ENCODE peak calls at places on chromosome 6, in nine cellular contexts. One of them, this sample, is unnamed.

GRCh38 chr6:170152989-170153388 is 137.9 kb downstream of the DLL1 start:
- DNase-seq in sigmoid colon: no peak
- DNase-seq in body of pancreas: peak; percentile 81
- DNase-seq in A549: no peak
- DNase-seq in ovary: no peak
- DNase-seq in PC-3: peak; percentile 70
- DNase-seq in CD8-positive, alpha-beta T cell: no peak
- DNase-seq in hepatocyte: peak; percentile 68
- DNase-seq in psoas muscle: peak; percentile 77
- DNase-seq in this sample: peak; percentile 62

GRCh38 chr6:43992126-43992663 is 135.1 kb downstream of the MRPL14 start:
- DNase-seq in hepatocyte: no peak
- DNase-seq in ovary: no peak
- DNase-seq in sigmoid colon: peak; percentile 15
- DNase-seq in CD8-positive, alpha-beta T cell: no peak
- DNase-seq in body of pancreas: no peak
- DNase-seq in PC-3: no peak
- DNase-seq in psoas muscle: no peak
- DNase-seq in A549: no peak
- DNase-seq in this sample: no peak

GRCh38 chr6:154441995-154442310 is 68.5 kb downstream of the CNKSR3 start:
- DNase-seq in body of pancreas: no peak
- DNase-seq in sigmoid colon: no peak
- DNase-seq in A549: no peak
- DNase-seq in psoas muscle: no peak
- DNase-seq in CD8-positive, alpha-beta T cell: no peak
- DNase-seq in PC-3: no peak
- DNase-seq in hepatocyte: no peak
- DNase-seq in ovary: no peak
- DNase-seq in this sample: no peak

GRCh38 chr6:168851460-168852103 is 402.1 kb downstream of the THBS2 start:
- DNase-seq in A549: no peak
- DNase-seq in ovary: no peak
- DNase-seq in CD8-positive, alpha-beta T cell: no peak
- DNase-seq in hepatocyte: no peak
- DNase-seq in sigmoid colon: no peak
- DNase-seq in psoas muscle: no peak
- DNase-seq in body of pancreas: no peak
- DNase-seq in PC-3: peak; percentile 2
- DNase-seq in this sample: no peak

GRCh38 chr6:25315194-25315593 is 36.0 kb downstream of the CARMIL1 start:
- DNase-seq in body of pancreas: no peak
- DNase-seq in psoas muscle: no peak
- DNase-seq in ovary: no peak
- DNase-seq in sigmoid colon: no peak
- DNase-seq in PC-3: no peak
- DNase-seq in hepatocyte: no peak
- DNase-seq in A549: no peak
- DNase-seq in CD8-positive, alpha-beta T cell: no peak
- DNase-seq in this sample: no peak

GRCh38 chr6:138300469-138300868 is 77.2 kb upstream of the SMIM28 start:
- DNase-seq in PC-3: no peak
- DNase-seq in hepatocyte: no peak
- DNase-seq in psoas muscle: no peak
- DNase-seq in CD8-positive, alpha-beta T cell: no peak
- DNase-seq in sigmoid colon: no peak
- DNase-seq in ovary: no peak
- DNase-seq in A549: no peak
- DNase-seq in body of pancreas: no peak
- DNase-seq in this sample: no peak

GRCh38 chr6:2940010-2940850 is 31.1 kb downstream of the SERPINB6 start:
- DNase-seq in psoas muscle: no peak
- DNase-seq in body of pancreas: no peak
- DNase-seq in CD8-positive, alpha-beta T cell: peak; percentile 52
- DNase-seq in sigmoid colon: no peak
- DNase-seq in PC-3: no peak
- DNase-seq in A549: peak; percentile 11
- DNase-seq in ovary: no peak
- DNase-seq in hepatocyte: no peak
- DNase-seq in this sample: no peak

GRCh38 chr6:20564269-20564668 is 30.0 kb downstream of the CDKAL1 start:
- DNase-seq in psoas muscle: no peak
- DNase-seq in CD8-positive, alpha-beta T cell: no peak
- DNase-seq in PC-3: peak; percentile 67
- DNase-seq in hepatocyte: no peak
- DNase-seq in sigmoid colon: no peak
- DNase-seq in A549: peak; percentile 6
- DNase-seq in body of pancreas: no peak
- DNase-seq in ovary: no peak
- DNase-seq in this sample: no peak

GRCh38 chr6:134517145-134517658 is 199.3 kb upstream of the SGK1 start:
- DNase-seq in CD8-positive, alpha-beta T cell: no peak
- DNase-seq in ovary: peak; percentile 75
- DNase-seq in hepatocyte: peak; percentile 64
- DNase-seq in psoas muscle: peak; percentile 73
- DNase-seq in sigmoid colon: peak; percentile 72
- DNase-seq in A549: peak; percentile 83
- DNase-seq in body of pancreas: peak; percentile 90
- DNase-seq in PC-3: peak; percentile 2
- DNase-seq in this sample: peak; percentile 87

GRCh38 chr6:145073811-145074210 is 661.5 kb downstream of the EPM2A start:
- DNase-seq in A549: no peak
- DNase-seq in psoas muscle: no peak
- DNase-seq in ovary: no peak
- DNase-seq in sigmoid colon: no peak
- DNase-seq in body of pancreas: no peak
- DNase-seq in CD8-positive, alpha-beta T cell: no peak
- DNase-seq in hepatocyte: no peak
- DNase-seq in PC-3: no peak
- DNase-seq in this sample: no peak

GRCh38 chr6:47481806-47482205 is 4.2 kb downstream of the CD2AP start:
- DNase-seq in CD8-positive, alpha-beta T cell: no peak
- DNase-seq in A549: no peak
- DNase-seq in ovary: no peak
- DNase-seq in sigmoid colon: no peak
- DNase-seq in PC-3: no peak
- DNase-seq in hepatocyte: no peak
- DNase-seq in body of pancreas: no peak
- DNase-seq in psoas muscle: no peak
- DNase-seq in this sample: no peak

GRCh38 chr6:40348591-40348990 is 238.6 kb downstream of the LRFN2 start:
- DNase-seq in A549: no peak
- DNase-seq in sigmoid colon: peak; percentile 15
- DNase-seq in body of pancreas: no peak
- DNase-seq in hepatocyte: no peak
- DNase-seq in ovary: no peak
- DNase-seq in PC-3: no peak
- DNase-seq in psoas muscle: no peak
- DNase-seq in CD8-positive, alpha-beta T cell: no peak
- DNase-seq in this sample: no peak

GRCh38 chr6:42742116-42742894 is 3.6 kb downstream of the TBCC start:
- DNase-seq in PC-3: peak; percentile 44
- DNase-seq in CD8-positive, alpha-beta T cell: no peak
- DNase-seq in body of pancreas: no peak
- DNase-seq in hepatocyte: no peak
- DNase-seq in psoas muscle: no peak
- DNase-seq in A549: no peak
- DNase-seq in sigmoid colon: no peak
- DNase-seq in ovary: no peak
- DNase-seq in this sample: no peak

GRCh38 chr6:35754452-35755321 is 17.9 kb downstream of the ARMC12 start:
- DNase-seq in sigmoid colon: no peak
- DNase-seq in CD8-positive, alpha-beta T cell: no peak
- DNase-seq in PC-3: peak; percentile 76
- DNase-seq in A549: no peak
- DNase-seq in psoas muscle: no peak
- DNase-seq in ovary: no peak
- DNase-seq in body of pancreas: peak; percentile 70
- DNase-seq in hepatocyte: no peak
- DNase-seq in this sample: no peak
- TF ChIP-seq CTCF in sigmoid colon: no peak
- TF ChIP-seq CTCF in CD8-positive, alpha-beta T cell: no peak
- TF ChIP-seq CTCF in PC-3: peak; percentile 30
- TF ChIP-seq CTCF in A549: no peak
- TF ChIP-seq CTCF in psoas muscle: no peak
- TF ChIP-seq CTCF in ovary: no peak
- TF ChIP-seq CTCF in body of pancreas: peak; percentile 28
- TF ChIP-seq CTCF in hepatocyte: no peak
- TF ChIP-seq CTCF in this sample: no peak

DNA sequence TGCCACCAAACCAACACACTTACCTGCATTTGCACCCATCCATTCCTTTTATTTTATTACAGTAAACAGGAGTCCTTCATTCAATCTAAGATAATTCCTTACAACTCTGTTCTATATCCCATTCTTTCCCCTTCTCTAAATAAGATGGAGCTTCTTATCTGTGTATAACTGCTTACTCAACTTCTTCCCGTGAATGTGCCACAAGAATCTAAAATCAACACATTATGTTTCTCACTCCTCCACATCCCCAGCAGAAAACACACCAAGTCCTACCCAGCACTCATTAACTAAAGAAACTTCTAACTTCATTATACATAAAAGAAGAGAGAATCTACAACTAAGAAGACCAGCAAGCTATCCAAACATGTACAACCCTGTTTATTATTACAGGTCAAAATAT is 141.1 kb downstream of the COL21A1 start:
- DNase-seq in hepatocyte: no peak
- DNase-seq in CD8-positive, alpha-beta T cell: no peak
- DNase-seq in body of pancreas: no peak
- DNase-seq in PC-3: no peak
- DNase-seq in sigmoid colon: no peak
- DNase-seq in ovary: no peak
- DNase-seq in psoas muscle: no peak
- DNase-seq in A549: no peak
- DNase-seq in this sample: no peak
- H3K27ac ChIP-seq in hepatocyte: no peak overlapping the region
- H3K27ac ChIP-seq in CD8-positive, alpha-beta T cell: no peak overlapping the region
- H3K27ac ChIP-seq in body of pancreas: no peak overlapping the region
- H3K27ac ChIP-seq in PC-3: no peak overlapping the region
- H3K27ac ChIP-seq in sigmoid colon: no peak overlapping the region
- H3K27ac ChIP-seq in ovary: no peak overlapping the region
- H3K27ac ChIP-seq in psoas muscle: no peak overlapping the region
- H3K27ac ChIP-seq in A549: no peak overlapping the region
- H3K27ac ChIP-seq in this sample: no peak overlapping the region

DNA sequence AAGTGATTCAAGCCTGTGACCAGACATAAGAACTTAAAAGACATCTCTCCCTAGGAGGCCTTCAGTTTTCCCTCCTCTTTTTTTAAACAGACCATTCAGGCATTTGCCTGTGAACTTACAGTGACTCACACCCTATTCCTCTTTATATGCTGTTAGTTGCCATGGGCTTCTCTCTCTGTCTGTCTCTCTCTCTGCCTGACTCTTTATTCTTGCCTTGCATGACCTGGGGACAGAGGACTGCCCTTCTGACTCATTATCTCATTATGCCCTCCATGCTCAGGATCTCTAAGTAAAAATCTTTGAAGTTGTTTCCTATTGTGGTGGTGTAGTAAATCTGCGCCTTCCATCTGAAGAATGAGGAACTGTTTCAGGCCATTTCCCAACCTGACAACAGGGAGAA is 442.2 kb upstream of the MAN1A1 start:
- DNase-seq in CD8-positive, alpha-beta T cell: no peak
- DNase-seq in ovary: no peak
- DNase-seq in PC-3: peak; percentile 20
- DNase-seq in A549: no peak
- DNase-seq in sigmoid colon: no peak
- DNase-seq in psoas muscle: no peak
- DNase-seq in hepatocyte: no peak
- DNase-seq in body of pancreas: no peak
- DNase-seq in this sample: no peak
- TF ChIP-seq CTCF in CD8-positive, alpha-beta T cell: no peak
- TF ChIP-seq CTCF in ovary: no peak
- TF ChIP-seq CTCF in PC-3: no peak
- TF ChIP-seq CTCF in A549: no peak
- TF ChIP-seq CTCF in sigmoid colon: no peak
- TF ChIP-seq CTCF in psoas muscle: no peak
- TF ChIP-seq CTCF in hepatocyte: no peak
- TF ChIP-seq CTCF in body of pancreas: no peak
- TF ChIP-seq CTCF in this sample: no peak

DNA sequence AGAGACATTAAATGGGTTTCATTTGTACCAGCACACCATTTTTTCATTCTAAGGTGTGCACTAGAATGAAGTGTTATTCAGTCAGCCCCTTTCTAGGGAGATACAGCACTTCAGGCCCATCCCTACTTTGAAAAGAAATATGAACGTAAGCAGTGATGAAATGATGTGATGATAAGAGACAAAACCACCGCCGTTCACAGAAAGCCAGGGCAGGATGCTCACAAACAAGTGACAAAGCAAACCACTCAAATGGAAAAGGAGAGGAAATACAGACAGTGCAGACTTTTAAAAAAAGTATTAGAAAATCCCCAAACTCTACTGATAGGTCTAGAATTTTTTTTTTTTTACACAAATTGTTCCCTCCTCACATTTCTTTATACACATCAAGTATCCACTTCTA is 243.3 kb downstream of the GMPR start:
- DNase-seq in A549: no peak
- DNase-seq in ovary: no peak
- DNase-seq in psoas muscle: no peak
- DNase-seq in sigmoid colon: no peak
- DNase-seq in PC-3: no peak
- DNase-seq in CD8-positive, alpha-beta T cell: peak; percentile 39
- DNase-seq in hepatocyte: no peak
- DNase-seq in body of pancreas: no peak
- DNase-seq in this sample: no peak
- H3K27ac ChIP-seq in A549: no peak overlapping the region
- H3K27ac ChIP-seq in ovary: no peak overlapping the region
- H3K27ac ChIP-seq in psoas muscle: no peak overlapping the region
- H3K27ac ChIP-seq in sigmoid colon: no peak overlapping the region
- H3K27ac ChIP-seq in PC-3: no peak overlapping the region
- H3K27ac ChIP-seq in CD8-positive, alpha-beta T cell: peak overlapping the region; percentile 28
- H3K27ac ChIP-seq in hepatocyte: no peak overlapping the region
- H3K27ac ChIP-seq in body of pancreas: no peak overlapping the region
- H3K27ac ChIP-seq in this sample: no peak overlapping the region

GRCh38 chr6:73803562-73804221 is 107.7 kb downstream of the CD109 start:
- DNase-seq in hepatocyte: peak; percentile 59
- DNase-seq in psoas muscle: no peak
- DNase-seq in CD8-positive, alpha-beta T cell: no peak
- DNase-seq in PC-3: peak; percentile 82
- DNase-seq in sigmoid colon: no peak
- DNase-seq in body of pancreas: peak; percentile 22
- DNase-seq in A549: peak; percentile 70
- DNase-seq in ovary: no peak
- DNase-seq in this sample: no peak
- TF ChIP-seq CTCF in hepatocyte: peak; percentile 52
- TF ChIP-seq CTCF in psoas muscle: peak; percentile 11
- TF ChIP-seq CTCF in CD8-positive, alpha-beta T cell: no peak
- TF ChIP-seq CTCF in PC-3: peak; percentile 74
- TF ChIP-seq CTCF in sigmoid colon: peak; percentile 19
- TF ChIP-seq CTCF in body of pancreas: peak; percentile 18
- TF ChIP-seq CTCF in A549: peak; percentile 50
- TF ChIP-seq CTCF in ovary: no peak
- TF ChIP-seq CTCF in this sample: no peak

DNA sequence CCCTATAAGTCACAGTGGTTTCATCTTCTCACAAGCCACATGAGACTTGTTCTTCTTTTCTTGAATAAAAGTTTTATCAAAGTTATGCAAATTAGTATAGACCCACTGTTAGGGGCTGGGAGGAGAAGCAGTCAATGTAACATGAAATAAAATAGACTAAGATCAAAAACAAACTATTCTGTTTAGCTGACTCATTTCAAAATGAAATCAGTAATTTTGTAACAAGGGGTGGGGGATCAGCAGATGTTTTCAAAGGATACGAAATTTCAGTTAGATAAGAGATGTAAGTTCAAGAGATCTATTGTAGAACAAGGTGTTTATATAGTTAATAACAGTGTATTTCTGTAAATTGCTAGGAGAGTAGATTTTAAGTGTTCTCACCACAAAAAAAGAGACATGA is 339.6 kb upstream of the PRDM1 start:
- DNase-seq in A549: no peak
- DNase-seq in hepatocyte: no peak
- DNase-seq in PC-3: no peak
- DNase-seq in body of pancreas: no peak
- DNase-seq in sigmoid colon: no peak
- DNase-seq in ovary: no peak
- DNase-seq in CD8-positive, alpha-beta T cell: no peak
- DNase-seq in psoas muscle: no peak
- DNase-seq in this sample: no peak
- H3K27ac ChIP-seq in A549: no peak overlapping the region
- H3K27ac ChIP-seq in hepatocyte: no peak overlapping the region
- H3K27ac ChIP-seq in PC-3: no peak overlapping the region
- H3K27ac ChIP-seq in body of pancreas: no peak overlapping the region
- H3K27ac ChIP-seq in sigmoid colon: no peak overlapping the region
- H3K27ac ChIP-seq in ovary: no peak overlapping the region
- H3K27ac ChIP-seq in CD8-positive, alpha-beta T cell: no peak overlapping the region
- H3K27ac ChIP-seq in psoas muscle: no peak overlapping the region
- H3K27ac ChIP-seq in this sample: no peak overlapping the region

This sample was measured in left lung.